ENCODE peak calls at places on chromosomes 2 and 18, in ten cellular contexts. X is CD8-positive, alpha-beta T cell; A is NCI-H748 treated with DMSO at 0.1 percent for 48 hours; V is neural crest cell; W is stimulated activated CD4-positive, alpha-beta T cell treated with anti-CD3 and anti-CD28 coated beads, TNF-alpha, amount 100 ng/mL, for 4 hours; L is progenitor cell of endocrine pancreas; T is A549; B is mammary epithelial cell; K is amniotic stem cell; I is stimulated activated naive CD8-positive, alpha-beta T cell treated with anti-CD3 and anti-CD28 coated beads, Interleukin-15, amount 100 ng/mL, for 72 hours. Y is an unnamed sample.

GRCh38 chr2:108998911-108999310 is 9.9 kb upstream of the EDAR start:
- DNase-seq in I (no peak), V (no peak), K (no peak), T (no peak), W (no peak), X (no peak), A (no peak), B (no peak), L (no peak), Y (no peak)

GRCh38 chr2:191404568-191404991 is 159.4 kb downstream of the MYO1B start:
- DNase-seq in I (no peak), X (no peak), B (no peak), L (no peak), T (no peak), A (no peak), V (no peak), K (no peak), W (no peak), Y (no peak)

GRCh38 chr18:79903787-79904356 is 47.6 kb downstream of the SLC66A2 start:
- DNase-seq in T (no peak), I (no peak), V (no peak), A (no peak), W (no peak), L (no peak), X (no peak), B (no peak), K (no peak), Y (no peak)

GRCh38 chr18:48018806-48019295 is 88.4 kb upstream of the SMAD2 start:
- DNase-seq in K (no peak), W (no peak), A (no peak), I (no peak), L (no peak), B (peak; percentile 26), T (no peak), X (no peak), V (no peak), Y (no peak)

GRCh38 chr18:59846814-59847490 is 52.8 kb upstream of the PMAIP1 start:
- DNase-seq in I (peak; percentile 75), V (no peak), B (peak; percentile 72), X (no peak), K (no peak), W (no peak), T (no peak), L (no peak), A (no peak), Y (peak; percentile 86)

GRCh38 chr2:91442246-91442905 is 2750.9 kb downstream of the RPIA start:
- DNase-seq in X (peak; percentile 24), V (no peak), B (peak; percentile 2), W (no peak), L (no peak), K (no peak), T (peak; percentile 3), I (no peak), A (no peak), Y (peak; percentile 26)

GRCh38 chr18:995641-996040 is 91.0 kb downstream of the ADCYAP1 start:
- DNase-seq in K (no peak), W (no peak), X (no peak), I (no peak), A (no peak), L (no peak), T (no peak), V (no peak), B (peak; percentile 38), Y (no peak)

GRCh38 chr18:3350566-3351527 is 88.9 kb downstream of the MYL12B start:
- DNase-seq in K (no peak), B (peak; percentile 98), T (peak; percentile 7), A (no peak), V (no peak), L (no peak), W (no peak), I (no peak), X (no peak), Y (no peak)

GRCh38 chr2:120398051-120398960 is 52.4 kb downstream of the INHBB start:
- DNase-seq in T (peak; percentile 38), A (no peak), X (no peak), I (no peak), L (no peak), V (no peak), W (no peak), K (peak; percentile 77), B (peak; percentile 19), Y (no peak)

GRCh38 chr2:230090978-230091377 is 22.3 kb upstream of the SLC16A14 start:
- DNase-seq in L (no peak), X (no peak), B (peak; percentile 44), A (no peak), K (no peak), I (no peak), T (no peak), V (no peak), W (no peak), Y (no peak)

GRCh38 chr2:227608469-227609338 is 5.9 kb downstream of the SCYGR3 start:
- DNase-seq in W (no peak), T (no peak), L (no peak), A (peak; percentile 13), B (no peak), V (no peak), X (no peak), K (no peak), I (peak; percentile 36), Y (no peak)

GRCh38 chr2:157732596-157732995 is 103.9 kb upstream of the ACVR1C start:
- DNase-seq in B (no peak), X (no peak), W (no peak), K (no peak), I (no peak), L (no peak), A (no peak), V (no peak), T (no peak), Y (no peak)

GRCh38 chr2:174615951-174616436 is 18.4 kb upstream of the WIPF1 start:
- DNase-seq in X (no peak), V (no peak), B (peak; percentile 75), I (no peak), A (no peak), K (no peak), L (no peak), T (no peak), W (no peak), Y (no peak)

GRCh38 chr18:12639990-12640880 is 17.7 kb downstream of the SPIRE1 start:
- DNase-seq in X (no peak), A (no peak), T (peak; percentile 36), V (no peak), B (peak; percentile 79), W (no peak), I (no peak), K (peak; percentile 61), L (no peak), Y (no peak)

GRCh38 chr2:88180594-88181240 is 10.6 kb downstream of the THNSL2 start:
- DNase-seq in W (no peak), X (no peak), I (no peak), V (no peak), K (no peak), B (peak; percentile 81), T (no peak), L (no peak), A (no peak), Y (no peak)

GRCh38 chr2:43270930-43271615 is 44.7 kb upstream of the ZFP36L2 start:
- DNase-seq in T (no peak), V (no peak), I (no peak), A (no peak), B (no peak), W (no peak), L (no peak), X (no peak), K (no peak), Y (no peak)

GRCh38 chr2:71898851-71899681 is 248.6 kb downstream of the CYP26B1 start:
- DNase-seq in L (no peak), T (no peak), V (no peak), W (no peak), K (no peak), X (no peak), A (no peak), B (no peak), I (no peak), Y (no peak)

GRCh38 chr18:47067648-47068047 is 32.2 kb upstream of the ELOA2 start:
- DNase-seq in I (no peak), V (no peak), A (no peak), L (no peak), K (no peak), T (no peak), B (no peak), W (no peak), X (no peak), Y (no peak)

GRCh38 chr2:193907561-193907960 is 1712.8 kb upstream of the TMEFF2 start:
- DNase-seq in B (no peak), V (no peak), L (no peak), W (no peak), A (no peak), K (no peak), I (no peak), X (no peak), T (no peak), Y (no peak)

GRCh38 chr2:133836691-133837090 is 268.4 kb upstream of the NCKAP5 start:
- DNase-seq in K (no peak), T (no peak), L (no peak), A (no peak), I (no peak), X (no peak), W (no peak), V (no peak), B (no peak), Y (no peak)

GRCh38 chr18:56593906-56594305 is 44.5 kb downstream of the TXNL1 start:
- DNase-seq in B (peak; percentile 64), L (no peak), T (no peak), W (no peak), I (no peak), A (no peak), K (no peak), X (no peak), V (no peak), Y (no peak)

GRCh38 chr2:56184500-56184996 is 758 bp downstream of the CCDC85A start:
- DNase-seq in K (no peak), A (peak; percentile 2), W (no peak), I (peak; percentile 9), T (peak; percentile 17), X (no peak), V (peak; percentile 14), L (peak; percentile 39), B (peak; percentile 46), Y (no peak)

GRCh38 chr18:63292844-63293683 is 26.5 kb downstream of the BCL2 start:
- DNase-seq in W (no peak), A (no peak), V (no peak), L (no peak), T (no peak), I (peak; percentile 52), K (no peak), X (peak; percentile 31), B (no peak), Y (peak; percentile 48)

GRCh38 chr18:59959079-59959478 is 59.3 kb downstream of the PMAIP1 start:
- DNase-seq in K (no peak), L (no peak), I (no peak), T (no peak), X (no peak), B (no peak), W (no peak), A (no peak), V (no peak), Y (no peak)

GRCh38 chr2:238102865-238103264 is 2.7 kb downstream of the ESPNL start:
- DNase-seq in W (no peak), I (no peak), A (no peak), T (no peak), L (no peak), B (no peak), X (no peak), K (no peak), V (no peak), Y (no peak)

GRCh38 chr2:53939656-53940055 is 31.1 kb downstream of the PSME4 start:
- DNase-seq in L (no peak), X (no peak), K (no peak), B (no peak), W (no peak), A (no peak), V (no peak), I (no peak), T (no peak), Y (no peak)

GRCh38 chr2:38522754-38523349 is 79.9 kb downstream of the HNRNPLL start:
- DNase-seq in B (no peak), I (no peak), K (no peak), V (no peak), W (no peak), L (no peak), T (no peak), X (no peak), A (peak; percentile 24), Y (no peak)

GRCh38 chr2:116319935-116320334 is 1494.6 kb upstream of the DDX18 start:
- DNase-seq in V (no peak), X (no peak), L (no peak), T (no peak), W (no peak), K (no peak), B (no peak), I (no peak), A (no peak), Y (no peak)